ENCODE peak calls at places on chromosomes 6 and 20, in ten cellular contexts. One of them, this sample, is unnamed. For H3K27me3, the result is how much of the 10 kb centered on the place peaks cover.

GRCh38 chr6:15399651-15400470 is 154.0 kb downstream of the JARID2 start:
- DNase-seq in brain microvascular endothelial cell: peak
- DNase-seq in sigmoid colon: peak
- DNase-seq in neural progenitor cell: peak
- DNase-seq in WERI-Rb-1: peak
- DNase-seq in CD4-positive, alpha-beta memory T cell: no peak
- DNase-seq in colonic mucosa: peak
- DNase-seq in cardiac muscle cell: peak
- DNase-seq in uterus: peak
- DNase-seq in right lobe of liver: peak
- DNase-seq in this sample: no peak

GRCh38 chr6:154414021-154414813 is 57.6 kb upstream of the IPCEF1 start:
- DNase-seq in uterus: no peak
- DNase-seq in colonic mucosa: no peak
- DNase-seq in CD4-positive, alpha-beta memory T cell: no peak
- DNase-seq in WERI-Rb-1: no peak
- DNase-seq in cardiac muscle cell: no peak
- DNase-seq in right lobe of liver: no peak
- DNase-seq in neural progenitor cell: no peak
- DNase-seq in brain microvascular endothelial cell: no peak
- DNase-seq in sigmoid colon: no peak
- DNase-seq in this sample: no peak

GRCh38 chr6:44064089-44064947 is 62.9 kb downstream of the MRPL14 start:
- DNase-seq in colonic mucosa: no peak
- DNase-seq in right lobe of liver: no peak
- DNase-seq in sigmoid colon: peak
- DNase-seq in WERI-Rb-1: peak
- DNase-seq in neural progenitor cell: peak
- DNase-seq in uterus: peak
- DNase-seq in CD4-positive, alpha-beta memory T cell: no peak
- DNase-seq in cardiac muscle cell: peak
- DNase-seq in brain microvascular endothelial cell: peak
- DNase-seq in this sample: no peak

GRCh38 chr6:45923831-45924391 is 91.7 kb downstream of the CLIC5 start:
- DNase-seq in WERI-Rb-1: no peak
- DNase-seq in brain microvascular endothelial cell: peak
- DNase-seq in right lobe of liver: no peak
- DNase-seq in colonic mucosa: no peak
- DNase-seq in uterus: no peak
- DNase-seq in CD4-positive, alpha-beta memory T cell: no peak
- DNase-seq in neural progenitor cell: no peak
- DNase-seq in cardiac muscle cell: peak
- DNase-seq in sigmoid colon: no peak
- DNase-seq in this sample: no peak

GRCh38 chr6:124997196-124997875 is 35.1 kb downstream of the RNF217 start:
- DNase-seq in uterus: no peak
- DNase-seq in cardiac muscle cell: no peak
- DNase-seq in brain microvascular endothelial cell: no peak
- DNase-seq in CD4-positive, alpha-beta memory T cell: no peak
- DNase-seq in WERI-Rb-1: no peak
- DNase-seq in sigmoid colon: no peak
- DNase-seq in neural progenitor cell: no peak
- DNase-seq in colonic mucosa: no peak
- DNase-seq in right lobe of liver: no peak
- DNase-seq in this sample: no peak

GRCh38 chr6:142819603-142820335 is 125.2 kb downstream of the HIVEP2 start:
- DNase-seq in colonic mucosa: no peak
- DNase-seq in CD4-positive, alpha-beta memory T cell: peak
- DNase-seq in right lobe of liver: peak
- DNase-seq in uterus: no peak
- DNase-seq in cardiac muscle cell: peak
- DNase-seq in WERI-Rb-1: no peak
- DNase-seq in brain microvascular endothelial cell: no peak
- DNase-seq in sigmoid colon: no peak
- DNase-seq in neural progenitor cell: no peak
- DNase-seq in this sample: peak

GRCh38 chr20:58718729-58719128 is 26.1 kb downstream of the NPEPL1 start:
- DNase-seq in uterus: no peak
- DNase-seq in colonic mucosa: peak
- DNase-seq in neural progenitor cell: no peak
- DNase-seq in CD4-positive, alpha-beta memory T cell: no peak
- DNase-seq in WERI-Rb-1: no peak
- DNase-seq in sigmoid colon: peak
- DNase-seq in cardiac muscle cell: no peak
- DNase-seq in right lobe of liver: peak
- DNase-seq in brain microvascular endothelial cell: no peak
- DNase-seq in this sample: no peak

GRCh38 chr20:50267041-50267865 is 76.6 kb downstream of the CEBPB start:
- DNase-seq in right lobe of liver: no peak
- DNase-seq in WERI-Rb-1: no peak
- DNase-seq in colonic mucosa: peak
- DNase-seq in uterus: no peak
- DNase-seq in sigmoid colon: peak
- DNase-seq in CD4-positive, alpha-beta memory T cell: no peak
- DNase-seq in neural progenitor cell: peak
- DNase-seq in cardiac muscle cell: peak
- DNase-seq in brain microvascular endothelial cell: no peak
- DNase-seq in this sample: no peak

GRCh38 chr20:6008254-6008653 is 45.6 kb downstream of the LRRN4 start:
- DNase-seq in right lobe of liver: peak
- DNase-seq in cardiac muscle cell: peak
- DNase-seq in neural progenitor cell: peak
- DNase-seq in WERI-Rb-1: no peak
- DNase-seq in uterus: peak
- DNase-seq in sigmoid colon: peak
- DNase-seq in brain microvascular endothelial cell: peak
- DNase-seq in colonic mucosa: peak
- DNase-seq in CD4-positive, alpha-beta memory T cell: no peak
- DNase-seq in this sample: no peak

GRCh38 chr20:48769111-48769879 is 58.5 kb downstream of the PREX1 start:
- DNase-seq in cardiac muscle cell: peak
- DNase-seq in CD4-positive, alpha-beta memory T cell: peak
- DNase-seq in colonic mucosa: no peak
- DNase-seq in neural progenitor cell: no peak
- DNase-seq in sigmoid colon: no peak
- DNase-seq in WERI-Rb-1: no peak
- DNase-seq in right lobe of liver: no peak
- DNase-seq in uterus: no peak
- DNase-seq in brain microvascular endothelial cell: no peak
- DNase-seq in this sample: peak

GRCh38 chr6:14035448-14035847 is 82.1 kb upstream of the CD83 start:
- DNase-seq in sigmoid colon: no peak
- DNase-seq in neural progenitor cell: peak
- DNase-seq in right lobe of liver: no peak
- DNase-seq in colonic mucosa: no peak
- DNase-seq in brain microvascular endothelial cell: peak
- DNase-seq in uterus: no peak
- DNase-seq in CD4-positive, alpha-beta memory T cell: no peak
- DNase-seq in WERI-Rb-1: no peak
- DNase-seq in cardiac muscle cell: peak
- DNase-seq in this sample: no peak

GRCh38 chr6:16201706-16202105 is 36.7 kb upstream of the GMPR start:
- DNase-seq in sigmoid colon: no peak
- DNase-seq in brain microvascular endothelial cell: no peak
- DNase-seq in uterus: no peak
- DNase-seq in right lobe of liver: no peak
- DNase-seq in neural progenitor cell: no peak
- DNase-seq in cardiac muscle cell: no peak
- DNase-seq in CD4-positive, alpha-beta memory T cell: no peak
- DNase-seq in WERI-Rb-1: no peak
- DNase-seq in colonic mucosa: no peak
- DNase-seq in this sample: no peak

GRCh38 chr6:35428421-35429149 is 23.6 kb upstream of the FANCE start:
- DNase-seq in colonic mucosa: no peak
- DNase-seq in CD4-positive, alpha-beta memory T cell: no peak
- DNase-seq in WERI-Rb-1: no peak
- DNase-seq in right lobe of liver: peak
- DNase-seq in cardiac muscle cell: no peak
- DNase-seq in uterus: no peak
- DNase-seq in neural progenitor cell: no peak
- DNase-seq in sigmoid colon: no peak
- DNase-seq in brain microvascular endothelial cell: no peak
- DNase-seq in this sample: no peak

GRCh38 chr6:127484207-127484858 is 25.1 kb upstream of the KIAA0408 start:
- DNase-seq in colonic mucosa: no peak
- DNase-seq in WERI-Rb-1: no peak
- DNase-seq in neural progenitor cell: no peak
- DNase-seq in brain microvascular endothelial cell: peak
- DNase-seq in CD4-positive, alpha-beta memory T cell: peak
- DNase-seq in uterus: no peak
- DNase-seq in cardiac muscle cell: peak
- DNase-seq in sigmoid colon: no peak
- DNase-seq in right lobe of liver: no peak
- DNase-seq in this sample: no peak
- H3K4me3 ChIP-seq in colonic mucosa: no peak
- H3K4me3 ChIP-seq in WERI-Rb-1: no peak
- H3K4me3 ChIP-seq in neural progenitor cell: no peak
- H3K4me3 ChIP-seq in brain microvascular endothelial cell: no peak
- H3K4me3 ChIP-seq in CD4-positive, alpha-beta memory T cell: peak
- H3K4me3 ChIP-seq in uterus: no peak
- H3K4me3 ChIP-seq in cardiac muscle cell: no peak
- H3K4me3 ChIP-seq in sigmoid colon: no peak
- H3K4me3 ChIP-seq in right lobe of liver: no peak
- H3K4me3 ChIP-seq in this sample: peak

GRCh38 chr6:11215773-11216172 is 16.7 kb downstream of the NEDD9 start:
- DNase-seq in colonic mucosa: no peak
- DNase-seq in CD4-positive, alpha-beta memory T cell: no peak
- DNase-seq in brain microvascular endothelial cell: no peak
- DNase-seq in neural progenitor cell: peak
- DNase-seq in cardiac muscle cell: no peak
- DNase-seq in right lobe of liver: no peak
- DNase-seq in uterus: no peak
- DNase-seq in sigmoid colon: no peak
- DNase-seq in WERI-Rb-1: no peak
- DNase-seq in this sample: no peak

GRCh38 chr6:11217360-11218076 is 14.9 kb downstream of the NEDD9 start:
- DNase-seq in neural progenitor cell: no peak
- DNase-seq in cardiac muscle cell: no peak
- DNase-seq in right lobe of liver: no peak
- DNase-seq in colonic mucosa: peak
- DNase-seq in WERI-Rb-1: no peak
- DNase-seq in CD4-positive, alpha-beta memory T cell: no peak
- DNase-seq in uterus: no peak
- DNase-seq in brain microvascular endothelial cell: no peak
- DNase-seq in sigmoid colon: no peak
- DNase-seq in this sample: no peak

GRCh38 chr6:11218827-11219826 is 13.3 kb downstream of the NEDD9 start:
- DNase-seq in CD4-positive, alpha-beta memory T cell: no peak
- DNase-seq in sigmoid colon: peak
- DNase-seq in brain microvascular endothelial cell: no peak
- DNase-seq in right lobe of liver: no peak
- DNase-seq in cardiac muscle cell: peak
- DNase-seq in WERI-Rb-1: no peak
- DNase-seq in colonic mucosa: peak
- DNase-seq in neural progenitor cell: no peak
- DNase-seq in uterus: peak
- DNase-seq in this sample: no peak

GRCh38 chr6:11218477-11218826 is 14.0 kb downstream of the NEDD9 start:
- DNase-seq in WERI-Rb-1: no peak
- DNase-seq in neural progenitor cell: no peak
- DNase-seq in right lobe of liver: no peak
- DNase-seq in cardiac muscle cell: no peak
- DNase-seq in sigmoid colon: no peak
- DNase-seq in uterus: no peak
- DNase-seq in brain microvascular endothelial cell: no peak
- DNase-seq in CD4-positive, alpha-beta memory T cell: no peak
- DNase-seq in colonic mucosa: no peak
- DNase-seq in this sample: no peak

GRCh38 chr6:11218077-11218392 is 14.4 kb downstream of the NEDD9 start:
- DNase-seq in WERI-Rb-1: no peak
- DNase-seq in uterus: no peak
- DNase-seq in neural progenitor cell: no peak
- DNase-seq in colonic mucosa: no peak
- DNase-seq in right lobe of liver: no peak
- DNase-seq in sigmoid colon: no peak
- DNase-seq in cardiac muscle cell: no peak
- DNase-seq in brain microvascular endothelial cell: no peak
- DNase-seq in CD4-positive, alpha-beta memory T cell: no peak
- DNase-seq in this sample: no peak
- H3K27ac ChIP-seq in WERI-Rb-1: no peak
- H3K27ac ChIP-seq in uterus: peak
- H3K27ac ChIP-seq in neural progenitor cell: no peak
- H3K27ac ChIP-seq in colonic mucosa: peak
- H3K27ac ChIP-seq in right lobe of liver: peak
- H3K27ac ChIP-seq in sigmoid colon: peak
- H3K27ac ChIP-seq in cardiac muscle cell: no peak
- H3K27ac ChIP-seq in brain microvascular endothelial cell: no peak
- H3K27ac ChIP-seq in CD4-positive, alpha-beta memory T cell: no peak
- H3K27ac ChIP-seq in this sample: no peak

GRCh38 chr6:2614155-2614554 is 136.6 kb downstream of the MYLK4 start:
- DNase-seq in cardiac muscle cell: no peak
- DNase-seq in colonic mucosa: no peak
- DNase-seq in uterus: no peak
- DNase-seq in CD4-positive, alpha-beta memory T cell: no peak
- DNase-seq in right lobe of liver: no peak
- DNase-seq in WERI-Rb-1: no peak
- DNase-seq in neural progenitor cell: no peak
- DNase-seq in sigmoid colon: no peak
- DNase-seq in brain microvascular endothelial cell: no peak
- DNase-seq in this sample: no peak

GRCh38 chr6:2611092-2611491 is 139.6 kb downstream of the MYLK4 start:
- DNase-seq in WERI-Rb-1: no peak
- DNase-seq in uterus: no peak
- DNase-seq in neural progenitor cell: no peak
- DNase-seq in CD4-positive, alpha-beta memory T cell: no peak
- DNase-seq in cardiac muscle cell: peak
- DNase-seq in colonic mucosa: no peak
- DNase-seq in sigmoid colon: no peak
- DNase-seq in brain microvascular endothelial cell: peak
- DNase-seq in right lobe of liver: no peak
- DNase-seq in this sample: no peak

DNA sequence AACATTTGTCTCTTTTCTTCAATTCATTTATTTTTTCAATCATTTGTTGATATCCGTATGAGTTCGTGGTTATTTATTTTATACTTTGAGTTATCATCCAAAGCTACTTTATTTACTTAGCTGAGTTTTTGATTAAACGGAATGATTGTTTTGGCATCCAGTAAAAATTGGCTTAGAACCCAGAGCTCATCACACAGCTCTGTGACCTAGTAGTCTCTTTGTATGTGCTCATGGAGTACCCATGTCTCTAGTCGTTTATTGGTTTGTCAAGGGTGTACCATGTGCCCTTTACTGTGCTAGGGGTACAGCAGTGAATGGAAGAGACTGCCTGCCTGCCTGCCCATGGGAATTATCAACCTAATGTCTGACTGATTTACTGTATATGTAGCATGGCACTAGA is 142.2 kb downstream of the MYLK4 start:
- DNase-seq in WERI-Rb-1: no peak
- DNase-seq in uterus: no peak
- DNase-seq in CD4-positive, alpha-beta memory T cell: no peak
- DNase-seq in cardiac muscle cell: no peak
- DNase-seq in colonic mucosa: no peak
- DNase-seq in brain microvascular endothelial cell: no peak
- DNase-seq in sigmoid colon: no peak
- DNase-seq in neural progenitor cell: no peak
- DNase-seq in right lobe of liver: no peak
- DNase-seq in this sample: no peak
- H3K27me3 ChIP-seq in WERI-Rb-1: under half
- H3K27me3 ChIP-seq in uterus: under half
- H3K27me3 ChIP-seq in CD4-positive, alpha-beta memory T cell: under half
- H3K27me3 ChIP-seq in cardiac muscle cell: under half
- H3K27me3 ChIP-seq in colonic mucosa: under half
- H3K27me3 ChIP-seq in brain microvascular endothelial cell: under half
- H3K27me3 ChIP-seq in sigmoid colon: under half
- H3K27me3 ChIP-seq in neural progenitor cell: under half
- H3K27me3 ChIP-seq in right lobe of liver: under half
- H3K27me3 ChIP-seq in this sample: under half

GRCh38 chr6:165661416-165662001 is 1.5 kb downstream of the PDE10A start:
- DNase-seq in sigmoid colon: no peak
- DNase-seq in neural progenitor cell: peak
- DNase-seq in cardiac muscle cell: peak
- DNase-seq in colonic mucosa: no peak
- DNase-seq in right lobe of liver: no peak
- DNase-seq in WERI-Rb-1: no peak
- DNase-seq in brain microvascular endothelial cell: no peak
- DNase-seq in uterus: no peak
- DNase-seq in CD4-positive, alpha-beta memory T cell: no peak
- DNase-seq in this sample: no peak
- H3K4me3 ChIP-seq in sigmoid colon: peak
- H3K4me3 ChIP-seq in neural progenitor cell: peak
- H3K4me3 ChIP-seq in cardiac muscle cell: peak
- H3K4me3 ChIP-seq in colonic mucosa: peak
- H3K4me3 ChIP-seq in right lobe of liver: peak
- H3K4me3 ChIP-seq in WERI-Rb-1: no peak
- H3K4me3 ChIP-seq in brain microvascular endothelial cell: peak
- H3K4me3 ChIP-seq in uterus: peak
- H3K4me3 ChIP-seq in CD4-positive, alpha-beta memory T cell: no peak
- H3K4me3 ChIP-seq in this sample: no peak